ENCODE peak calls at places on chromosomes 13 and 19, in ten cellular contexts. H is SK-N-SH, A is IMR-90, T is cardiac muscle cell, Z is B cell, K is HL-60, U is right lobe of liver, Y is bronchial epithelial cell, I is psoas muscle, B is omental fat pad. Q is an unnamed sample.

GRCh38 chr19:2149980-2150793 is 1.2 kb downstream of the AP3D1 start:
- DNase-seq in H (peak; percentile 44), A (peak; percentile 23), T (no peak), Z (peak; percentile 32), K (no peak), U (no peak), Y (peak; percentile 46), I (no peak), B (no peak), Q (no peak)

GRCh38 chr19:2273356-2274184 is 8.4 kb downstream of the PEAK3 start:
- DNase-seq in H (peak; percentile 95), A (peak; percentile 52), T (peak; percentile 86), Z (peak; percentile 89), K (peak; percentile 85), U (peak; percentile 75), Y (peak; percentile 20), I (peak; percentile 91), B (peak; percentile 61), Q (no peak)

GRCh38 chr13:107348931-107349330 is 781.0 kb upstream of the ARGLU1 start:
- DNase-seq in H (peak; percentile 24), A (peak; percentile 70), T (no peak), Z (no peak), K (no peak), U (no peak), Y (peak; percentile 43), I (no peak), B (no peak), Q (no peak)

GRCh38 chr19:6271721-6272410 is 7.9 kb downstream of the MLLT1 start:
- DNase-seq in H (peak; percentile 87), A (peak; percentile 74), T (peak; percentile 71), Z (no peak), K (no peak), U (peak; percentile 97), Y (no peak), I (peak; percentile 94), B (no peak), Q (no peak)

GRCh38 chr13:46171739-46172138 is 10.2 kb downstream of the LCP1 start:
- DNase-seq in H (no peak), A (no peak), T (no peak), Z (no peak), K (peak; percentile 25), U (no peak), Y (no peak), I (no peak), B (no peak), Q (no peak)

GRCh38 chr19:56142087-56142787 is 1.1 kb downstream of the ZNF444 start:
- DNase-seq in H (no peak), A (no peak), T (no peak), Z (no peak), K (no peak), U (peak; percentile 90), Y (no peak), I (no peak), B (no peak), Q (no peak)

GRCh38 chr13:110887955-110888333 is 26.9 kb downstream of the ANKRD10 start:
- DNase-seq in H (no peak), A (no peak), T (no peak), Z (no peak), K (no peak), U (no peak), Y (no peak), I (no peak), B (no peak), Q (no peak)

GRCh38 chr19:13023666-13024065 is 28.4 kb downstream of the NFIX start:
- DNase-seq in H (peak; percentile 79), A (no peak), T (no peak), Z (peak; percentile 20), K (no peak), U (no peak), Y (no peak), I (no peak), B (no peak), Q (no peak)

GRCh38 chr13:33642374-33643065 is 175.4 kb upstream of the RFC3 start:
- DNase-seq in H (no peak), A (peak; percentile 72), T (no peak), Z (no peak), K (peak; percentile 67), U (peak; percentile 64), Y (peak; percentile 91), I (peak; percentile 75), B (no peak), Q (no peak)

GRCh38 chr19:12783849-12784393 is 7.4 kb upstream of the JUNB start:
- DNase-seq in H (no peak), A (no peak), T (no peak), Z (no peak), K (no peak), U (peak; percentile 67), Y (peak; percentile 81), I (peak; percentile 77), B (no peak), Q (no peak)

GRCh38 chr19:38496603-38497487 is 63.4 kb downstream of the RYR1 start:
- DNase-seq in H (no peak), A (no peak), T (no peak), Z (no peak), K (no peak), U (no peak), Y (no peak), I (no peak), B (no peak), Q (no peak)

GRCh38 chr13:33262997-33263396 is 22.6 kb downstream of the STARD13 start:
- DNase-seq in H (no peak), A (no peak), T (no peak), Z (peak; percentile 6), K (no peak), U (no peak), Y (no peak), I (no peak), B (no peak), Q (no peak)

GRCh38 chr13:73367886-73368285 is 309.1 kb downstream of the KLF5 start:
- DNase-seq in H (no peak), A (no peak), T (no peak), Z (no peak), K (no peak), U (no peak), Y (no peak), I (no peak), B (no peak), Q (no peak)

GRCh38 chr13:110326263-110326904 is 19.3 kb downstream of the COL4A2 start:
- DNase-seq in H (no peak), A (no peak), T (no peak), Z (no peak), K (no peak), U (no peak), Y (no peak), I (no peak), B (no peak), Q (peak; percentile 65)

GRCh38 chr13:84553252-84553651 is 671.0 kb upstream of the SLITRK1 start:
- DNase-seq in H (no peak), A (no peak), T (no peak), Z (no peak), K (no peak), U (no peak), Y (peak; percentile 16), I (no peak), B (no peak), Q (no peak)

GRCh38 chr13:33645591-33646554 is 172.1 kb upstream of the RFC3 start:
- DNase-seq in H (no peak), A (no peak), T (no peak), Z (no peak), K (no peak), U (no peak), Y (no peak), I (no peak), B (no peak), Q (no peak)

GRCh38 chr19:40410030-40410389 is 3.2 kb downstream of the PRX start:
- DNase-seq in H (no peak), A (no peak), T (no peak), Z (no peak), K (no peak), U (no peak), Y (no peak), I (no peak), B (no peak), Q (no peak)

GRCh38 chr13:23724196-23724970 is 154.2 kb downstream of the TNFRSF19 start:
- DNase-seq in H (no peak), A (peak; percentile 71), T (no peak), Z (no peak), K (no peak), U (no peak), Y (peak; percentile 26), I (no peak), B (no peak), Q (no peak)

GRCh38 chr19:35903550-35904179 is 1.3 kb downstream of the HCST start:
- DNase-seq in H (peak; percentile 75), A (peak; percentile 73), T (peak; percentile 65), Z (peak; percentile 98), K (peak; percentile 95), U (peak; percentile 73), Y (peak; percentile 37), I (peak; percentile 85), B (peak; percentile 44), Q (no peak)

GRCh38 chr19:8081569-8082550 is 29.3 kb downstream of the CCL25 start:
- DNase-seq in H (no peak), A (no peak), T (no peak), Z (no peak), K (no peak), U (no peak), Y (no peak), I (no peak), B (no peak), Q (no peak)

GRCh38 chr19:48498576-48498879 is 13.1 kb downstream of the LMTK3 start:
- DNase-seq in H (peak; percentile 52), A (no peak), T (no peak), Z (no peak), K (no peak), U (no peak), Y (no peak), I (no peak), B (no peak), Q (no peak)

GRCh38 chr13:42860485-42860884 is 79.1 kb downstream of the FAM216B start:
- DNase-seq in H (no peak), A (no peak), T (no peak), Z (no peak), K (no peak), U (no peak), Y (no peak), I (no peak), B (no peak), Q (no peak)
- TF ChIP-seq CTCF in H (no peak), A (no peak), T (no peak), Z (no peak), K (no peak), U (no peak), Y (no peak), I (no peak), B (no peak), Q (no peak)

GRCh38 chr13:42814868-42815267 is 33.5 kb downstream of the FAM216B start:
- DNase-seq in H (peak; percentile 31), A (peak; percentile 94), T (no peak), Z (no peak), K (no peak), U (no peak), Y (peak; percentile 96), I (no peak), B (no peak), Q (no peak)
- TF ChIP-seq CTCF in H (no peak), A (no peak), T (no peak), Z (no peak), K (no peak), U (no peak), Y (no peak), I (no peak), B (no peak), Q (no peak)

GRCh38 chr19:49809155-49809986 is 3.7 kb downstream of the FUZ start:
- DNase-seq in H (peak; percentile 79), A (no peak), T (peak; percentile 52), Z (peak; percentile 78), K (no peak), U (peak; percentile 75), Y (no peak), I (peak; percentile 85), B (no peak), Q (no peak)
- TF ChIP-seq CTCF in H (peak; percentile 22), A (no peak), T (no peak), Z (no peak), K (no peak), U (peak; percentile 29), Y (no peak), I (peak; percentile 27), B (no peak), Q (peak; percentile 68)

GRCh38 chr19:46621191-46622117 is 3.4 kb downstream of the PTGIR start:
- DNase-seq in H (peak; percentile 57), A (peak; percentile 11), T (no peak), Z (no peak), K (no peak), U (no peak), Y (no peak), I (peak; percentile 35), B (no peak), Q (no peak)
- TF ChIP-seq CTCF in H (peak; percentile 27), A (no peak), T (peak; percentile 15), Z (no peak), K (no peak), U (no peak), Y (no peak), I (no peak), B (no peak), Q (peak; percentile 27)